ENCODE peak calls at places on chromosomes 4 and X, in eight cellular contexts. One of them, this sample, is unnamed.
A peak's percentile ranks its signal among the peaks of the same experiment; 100 is the strongest.

GRCh38 chr4:188433916-188434315 is 294.7 kb downstream of the TRIML1 start:
- DNase-seq in right lobe of liver: no peak
- DNase-seq in tibial artery: no peak
- DNase-seq in GM20000: no peak
- DNase-seq in mammary epithelial cell: no peak
- DNase-seq in hepatocyte: no peak
- DNase-seq in fibroblast of lung: no peak
- DNase-seq in WERI-Rb-1: no peak
- DNase-seq in this sample: no peak

GRCh38 chrX:21798677-21799219 is 40.7 kb upstream of the MBTPS2 start:
- DNase-seq in tibial artery: no peak
- DNase-seq in hepatocyte: peak; percentile 29
- DNase-seq in right lobe of liver: peak; percentile 44
- DNase-seq in mammary epithelial cell: peak; percentile 94
- DNase-seq in GM20000: no peak
- DNase-seq in WERI-Rb-1: no peak
- DNase-seq in fibroblast of lung: peak; percentile 93
- DNase-seq in this sample: no peak

GRCh38 chr4:133148690-133149363 is at the start of gene PCDH10:
- DNase-seq in tibial artery: peak; percentile 85
- DNase-seq in WERI-Rb-1: peak; percentile 98
- DNase-seq in fibroblast of lung: peak; percentile 94
- DNase-seq in GM20000: peak; percentile 78
- DNase-seq in mammary epithelial cell: peak; percentile 77
- DNase-seq in right lobe of liver: peak; percentile 82
- DNase-seq in hepatocyte: peak; percentile 96
- DNase-seq in this sample: peak; percentile 76

GRCh38 chrX:85391879-85392238 is 12.4 kb upstream of the POF1B start:
- DNase-seq in GM20000: no peak
- DNase-seq in hepatocyte: no peak
- DNase-seq in right lobe of liver: no peak
- DNase-seq in fibroblast of lung: no peak
- DNase-seq in WERI-Rb-1: no peak
- DNase-seq in tibial artery: no peak
- DNase-seq in mammary epithelial cell: no peak
- DNase-seq in this sample: no peak

GRCh38 chr4:64095398-64095797 is 313.9 kb downstream of the TECRL start:
- DNase-seq in tibial artery: no peak
- DNase-seq in fibroblast of lung: no peak
- DNase-seq in right lobe of liver: no peak
- DNase-seq in GM20000: no peak
- DNase-seq in WERI-Rb-1: no peak
- DNase-seq in mammary epithelial cell: no peak
- DNase-seq in hepatocyte: no peak
- DNase-seq in this sample: no peak

GRCh38 chrX:10288400-10288799 is 131.6 kb downstream of the CLCN4 start:
- DNase-seq in GM20000: no peak
- DNase-seq in hepatocyte: no peak
- DNase-seq in right lobe of liver: no peak
- DNase-seq in fibroblast of lung: peak; percentile 14
- DNase-seq in WERI-Rb-1: no peak
- DNase-seq in mammary epithelial cell: no peak
- DNase-seq in tibial artery: no peak
- DNase-seq in this sample: no peak

GRCh38 chrX:38312436-38312835 is 14.9 kb downstream of the RPGR start:
- DNase-seq in GM20000: no peak
- DNase-seq in mammary epithelial cell: peak; percentile 76
- DNase-seq in tibial artery: no peak
- DNase-seq in WERI-Rb-1: no peak
- DNase-seq in right lobe of liver: no peak
- DNase-seq in hepatocyte: no peak
- DNase-seq in fibroblast of lung: peak; percentile 66
- DNase-seq in this sample: no peak

GRCh38 chr4:19806865-19807264 is 444.8 kb upstream of the SLIT2 start:
- DNase-seq in hepatocyte: no peak
- DNase-seq in GM20000: no peak
- DNase-seq in mammary epithelial cell: no peak
- DNase-seq in WERI-Rb-1: no peak
- DNase-seq in tibial artery: no peak
- DNase-seq in fibroblast of lung: peak; percentile 54
- DNase-seq in right lobe of liver: no peak
- DNase-seq in this sample: no peak

GRCh38 chrX:79270401-79270800 is 96.7 kb downstream of the ITM2A start:
- DNase-seq in right lobe of liver: no peak
- DNase-seq in mammary epithelial cell: no peak
- DNase-seq in hepatocyte: no peak
- DNase-seq in WERI-Rb-1: no peak
- DNase-seq in GM20000: peak; percentile 35
- DNase-seq in fibroblast of lung: no peak
- DNase-seq in tibial artery: peak; percentile 23
- DNase-seq in this sample: peak; percentile 21

GRCh38 chr4:185580699-185581098 is 45.4 kb upstream of the PDLIM3 start:
- DNase-seq in right lobe of liver: no peak
- DNase-seq in tibial artery: no peak
- DNase-seq in GM20000: no peak
- DNase-seq in fibroblast of lung: peak; percentile 27
- DNase-seq in WERI-Rb-1: peak; percentile 69
- DNase-seq in mammary epithelial cell: peak; percentile 9
- DNase-seq in hepatocyte: no peak
- DNase-seq in this sample: no peak

GRCh38 chr4:7323872-7324650 is 110.7 kb downstream of the PSAPL1 start:
- DNase-seq in GM20000: no peak
- DNase-seq in tibial artery: no peak
- DNase-seq in hepatocyte: no peak
- DNase-seq in fibroblast of lung: no peak
- DNase-seq in WERI-Rb-1: peak; percentile 96
- DNase-seq in mammary epithelial cell: peak; percentile 25
- DNase-seq in right lobe of liver: no peak
- DNase-seq in this sample: no peak

GRCh38 chrX:116961872-116962582 is 499.3 kb upstream of the CT83 start:
- DNase-seq in tibial artery: no peak
- DNase-seq in WERI-Rb-1: no peak
- DNase-seq in mammary epithelial cell: peak; percentile 1
- DNase-seq in right lobe of liver: no peak
- DNase-seq in fibroblast of lung: no peak
- DNase-seq in hepatocyte: peak; percentile 7
- DNase-seq in GM20000: no peak
- DNase-seq in this sample: no peak

GRCh38 chrX:151825927-151826471 is 86.7 kb upstream of the MAGEA4 start:
- DNase-seq in GM20000: no peak
- DNase-seq in mammary epithelial cell: peak; percentile 59
- DNase-seq in WERI-Rb-1: no peak
- DNase-seq in hepatocyte: peak; percentile 23
- DNase-seq in fibroblast of lung: peak; percentile 91
- DNase-seq in tibial artery: peak; percentile 20
- DNase-seq in right lobe of liver: no peak
- DNase-seq in this sample: no peak

GRCh38 chrX:16771483-16772398 is 14.5 kb upstream of the TXLNG start:
- DNase-seq in mammary epithelial cell: peak; percentile 87
- DNase-seq in GM20000: no peak
- DNase-seq in fibroblast of lung: peak; percentile 86
- DNase-seq in WERI-Rb-1: no peak
- DNase-seq in tibial artery: no peak
- DNase-seq in hepatocyte: peak; percentile 78
- DNase-seq in right lobe of liver: no peak
- DNase-seq in this sample: no peak

GRCh38 chrX:110432831-110433230 is 74.2 kb downstream of the RTL9 start:
- DNase-seq in hepatocyte: no peak
- DNase-seq in mammary epithelial cell: no peak
- DNase-seq in right lobe of liver: no peak
- DNase-seq in GM20000: no peak
- DNase-seq in WERI-Rb-1: no peak
- DNase-seq in fibroblast of lung: no peak
- DNase-seq in tibial artery: no peak
- DNase-seq in this sample: no peak

GRCh38 chr4:40875507-40876150 is 125.9 kb downstream of the NSUN7 start:
- DNase-seq in GM20000: no peak
- DNase-seq in tibial artery: no peak
- DNase-seq in fibroblast of lung: no peak
- DNase-seq in WERI-Rb-1: no peak
- DNase-seq in hepatocyte: no peak
- DNase-seq in mammary epithelial cell: no peak
- DNase-seq in right lobe of liver: no peak
- DNase-seq in this sample: no peak

GRCh38 chrX:17052776-17053175 is 106.3 kb downstream of the REPS2 start:
- DNase-seq in fibroblast of lung: no peak
- DNase-seq in GM20000: no peak
- DNase-seq in mammary epithelial cell: no peak
- DNase-seq in hepatocyte: no peak
- DNase-seq in tibial artery: no peak
- DNase-seq in WERI-Rb-1: no peak
- DNase-seq in right lobe of liver: no peak
- DNase-seq in this sample: no peak

GRCh38 chr4:147578057-147578476 is 39.1 kb upstream of the TMEM184C start:
- DNase-seq in right lobe of liver: no peak
- DNase-seq in GM20000: no peak
- DNase-seq in fibroblast of lung: peak; percentile 96
- DNase-seq in WERI-Rb-1: no peak
- DNase-seq in hepatocyte: no peak
- DNase-seq in mammary epithelial cell: peak; percentile 98
- DNase-seq in tibial artery: no peak
- DNase-seq in this sample: no peak

GRCh38 chr4:76589402-76589801 is 154.4 kb downstream of the SHROOM3 start:
- DNase-seq in GM20000: no peak
- DNase-seq in WERI-Rb-1: no peak
- DNase-seq in right lobe of liver: no peak
- DNase-seq in hepatocyte: peak; percentile 78
- DNase-seq in mammary epithelial cell: peak; percentile 38
- DNase-seq in fibroblast of lung: peak; percentile 88
- DNase-seq in tibial artery: no peak
- DNase-seq in this sample: no peak

GRCh38 chr4:159655547-159655946 is 552.7 kb downstream of the RAPGEF2 start:
- DNase-seq in WERI-Rb-1: no peak
- DNase-seq in GM20000: no peak
- DNase-seq in hepatocyte: no peak
- DNase-seq in right lobe of liver: no peak
- DNase-seq in tibial artery: no peak
- DNase-seq in mammary epithelial cell: peak; percentile 95
- DNase-seq in fibroblast of lung: peak; percentile 99
- DNase-seq in this sample: no peak

GRCh38 chr4:66062044-66062443 is 391.8 kb upstream of the EPHA5 start:
- DNase-seq in mammary epithelial cell: no peak
- DNase-seq in right lobe of liver: no peak
- DNase-seq in tibial artery: no peak
- DNase-seq in GM20000: no peak
- DNase-seq in hepatocyte: no peak
- DNase-seq in WERI-Rb-1: no peak
- DNase-seq in fibroblast of lung: peak; percentile 43
- DNase-seq in this sample: no peak

GRCh38 chrX:54785901-54786300 is 12.2 kb downstream of the ITIH6 start:
- DNase-seq in GM20000: peak; percentile 7
- DNase-seq in tibial artery: no peak
- DNase-seq in right lobe of liver: no peak
- DNase-seq in fibroblast of lung: no peak
- DNase-seq in mammary epithelial cell: no peak
- DNase-seq in WERI-Rb-1: peak; percentile 22
- DNase-seq in hepatocyte: no peak
- DNase-seq in this sample: no peak
- TF ChIP-seq CTCF in GM20000: no peak
- TF ChIP-seq CTCF in tibial artery: no peak
- TF ChIP-seq CTCF in right lobe of liver: peak; percentile 32
- TF ChIP-seq CTCF in fibroblast of lung: peak; percentile 16
- TF ChIP-seq CTCF in mammary epithelial cell: peak; percentile 16
- TF ChIP-seq CTCF in WERI-Rb-1: peak; percentile 49
- TF ChIP-seq CTCF in hepatocyte: no peak
- TF ChIP-seq CTCF in this sample: peak; percentile 15

DNA sequence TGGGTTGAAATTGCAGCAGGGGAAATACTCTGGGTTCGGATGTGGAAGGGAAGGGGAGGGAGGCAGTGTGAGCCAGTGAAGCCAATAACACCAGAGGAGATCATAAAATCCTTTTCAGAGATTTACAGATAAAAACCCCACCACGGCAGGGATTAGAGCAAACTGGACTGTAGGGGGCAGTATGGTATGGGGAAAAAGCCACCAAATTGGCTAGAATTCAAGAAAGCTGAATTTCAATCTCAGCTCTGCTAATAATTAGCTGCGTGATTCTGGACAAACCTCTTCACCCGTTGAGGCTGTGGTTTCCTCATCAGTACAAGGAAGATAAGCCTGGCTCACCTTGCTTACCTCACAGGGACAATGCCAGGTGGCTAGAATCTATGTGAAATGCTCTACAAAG is 108.1 kb downstream of the ATG4A start:
- DNase-seq in right lobe of liver: no peak
- DNase-seq in fibroblast of lung: peak; percentile 15
- DNase-seq in GM20000: peak; percentile 15
- DNase-seq in tibial artery: no peak
- DNase-seq in mammary epithelial cell: peak; percentile 14
- DNase-seq in WERI-Rb-1: peak; percentile 18
- DNase-seq in hepatocyte: peak; percentile 62
- DNase-seq in this sample: no peak
- TF ChIP-seq CTCF in right lobe of liver: peak; percentile 44
- TF ChIP-seq CTCF in fibroblast of lung: peak; percentile 58
- TF ChIP-seq CTCF in GM20000: peak; percentile 16
- TF ChIP-seq CTCF in tibial artery: peak; percentile 38
- TF ChIP-seq CTCF in mammary epithelial cell: peak; percentile 58
- TF ChIP-seq CTCF in WERI-Rb-1: peak; percentile 69
- TF ChIP-seq CTCF in hepatocyte: peak; percentile 55
- TF ChIP-seq CTCF in this sample: peak; percentile 38

GRCh38 chr4:89640620-89641366 is 196.2 kb downstream of the SNCA start:
- DNase-seq in GM20000: no peak
- DNase-seq in fibroblast of lung: peak; percentile 63
- DNase-seq in right lobe of liver: peak; percentile 55
- DNase-seq in mammary epithelial cell: peak; percentile 14
- DNase-seq in WERI-Rb-1: peak; percentile 75
- DNase-seq in hepatocyte: peak; percentile 87
- DNase-seq in tibial artery: no peak
- DNase-seq in this sample: no peak
- TF ChIP-seq CTCF in GM20000: no peak
- TF ChIP-seq CTCF in fibroblast of lung: peak; percentile 78
- TF ChIP-seq CTCF in right lobe of liver: peak; percentile 46
- TF ChIP-seq CTCF in mammary epithelial cell: peak; percentile 39
- TF ChIP-seq CTCF in WERI-Rb-1: peak; percentile 87
- TF ChIP-seq CTCF in hepatocyte: peak; percentile 69
- TF ChIP-seq CTCF in tibial artery: no peak
- TF ChIP-seq CTCF in this sample: peak; percentile 14

DNA sequence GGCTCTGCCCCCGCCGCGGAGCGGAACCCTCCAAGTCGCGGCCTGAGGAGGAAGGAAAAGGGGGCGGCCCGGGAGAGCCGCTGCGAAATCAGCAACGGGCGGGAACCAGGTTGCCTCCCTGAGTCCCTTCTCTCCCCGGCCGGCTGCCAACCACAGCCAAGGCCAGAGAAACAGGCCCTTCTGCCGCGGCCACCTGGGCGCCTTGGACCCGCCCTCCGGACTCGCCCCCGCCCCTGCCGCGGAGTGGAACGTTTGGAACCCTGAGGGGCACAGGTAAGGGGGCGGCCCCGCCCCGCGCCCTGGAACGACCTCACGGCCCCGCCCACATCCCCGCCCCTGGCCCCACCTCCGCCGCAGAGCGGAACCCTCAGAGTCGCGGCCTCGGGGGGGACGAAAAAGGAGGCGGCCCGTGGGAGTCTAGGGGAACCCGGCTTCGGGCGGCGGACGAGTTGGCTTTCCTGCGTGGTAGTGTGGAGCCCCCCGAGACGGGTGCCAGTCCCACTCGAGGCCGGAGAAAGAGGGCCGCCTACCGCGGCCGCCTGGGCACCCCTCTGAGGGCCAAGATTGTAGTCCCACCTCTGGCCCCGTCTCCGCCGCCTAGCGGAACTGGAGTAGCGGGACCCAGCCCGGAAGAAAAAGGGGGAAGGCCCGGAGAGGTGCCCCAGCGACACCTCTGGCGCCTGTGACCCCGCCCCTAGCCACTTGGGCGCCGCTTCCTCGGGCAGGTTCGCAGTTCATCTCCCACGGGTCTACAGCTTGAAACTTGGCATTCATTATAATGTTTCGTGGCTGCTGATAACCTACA is 669 bp upstream of the PHKA2 start:
- DNase-seq in WERI-Rb-1: peak; percentile 81
- DNase-seq in GM20000: peak; percentile 91
- DNase-seq in tibial artery: peak; percentile 67
- DNase-seq in mammary epithelial cell: peak; percentile 79
- DNase-seq in right lobe of liver: peak; percentile 88
- DNase-seq in hepatocyte: peak; percentile 90
- DNase-seq in fibroblast of lung: peak; percentile 67
- DNase-seq in this sample: peak; percentile 91
- TF ChIP-seq CTCF in WERI-Rb-1: peak; percentile 20
- TF ChIP-seq CTCF in GM20000: no peak
- TF ChIP-seq CTCF in tibial artery: peak; percentile 45
- TF ChIP-seq CTCF in mammary epithelial cell: no peak
- TF ChIP-seq CTCF in right lobe of liver: peak; percentile 35
- TF ChIP-seq CTCF in hepatocyte: peak; percentile 3
- TF ChIP-seq CTCF in fibroblast of lung: peak; percentile 43
- TF ChIP-seq CTCF in this sample: peak; percentile 8